ENCODE peak calls at places on chromosomes 12 and 14, in ten cellular contexts. D is pons; H is fibroblast of lung; W is pancreas; A is activated T-cell treated with anti-CD3 and anti-CD28 coated beads, Interleukin-2, amount 50 U/mL, for 48 hours; S is stimulated activated naive CD8-positive, alpha-beta T cell treated with anti-CD3 and anti-CD28 coated beads, Interleukin-15, Interleukin-2, amounts not matched to agents 100 U/mL and 50 U/mL, for 24 hours; L is activated CD4-positive, alpha-beta T cell treated with anti-CD3 and anti-CD28 coated beads, Interleukin-2, amount 50 U/mL, for 1 hour; F is LHCN-M2; Q is upper lobe of right lung; O is H1. Z is an unnamed sample.

GRCh38 chr12:121990692-121991603 is 30.7 kb upstream of the BCL7A start:
- DNase-seq in D (no peak), H (peak; percentile 48), W (no peak), A (peak; percentile 66), S (no peak), L (no peak), F (peak; percentile 67), Q (no peak), O (no peak), Z (no peak)

GRCh38 chr12:75315518-75315917 is 14.6 kb downstream of the CAPS2 start:
- DNase-seq in D (no peak), H (peak; percentile 82), W (no peak), A (no peak), S (no peak), L (no peak), F (peak; percentile 78), Q (no peak), O (no peak), Z (no peak)

GRCh38 chr12:49298160-49298559 is 3.2 kb downstream of the PRPH start:
- DNase-seq in D (no peak), H (no peak), W (no peak), A (no peak), S (no peak), L (no peak), F (no peak), Q (no peak), O (no peak), Z (no peak)

GRCh38 chr14:58774531-58774930 is 136.8 kb downstream of the DACT1 start:
- DNase-seq in D (no peak), H (no peak), W (no peak), A (no peak), S (no peak), L (no peak), F (no peak), Q (no peak), O (no peak), Z (no peak)

GRCh38 chr12:51630256-51630880 is 39.3 kb downstream of the SCN8A start:
- DNase-seq in D (no peak), H (no peak), W (no peak), A (no peak), S (no peak), L (no peak), F (no peak), Q (no peak), O (no peak), Z (no peak)

GRCh38 chr12:108855284-108856169 is 1.9 kb downstream of the SSH1 start:
- DNase-seq in D (no peak), H (peak; percentile 71), W (no peak), A (no peak), S (no peak), L (no peak), F (no peak), Q (no peak), O (no peak), Z (no peak)

GRCh38 chr12:90122716-90123115 is 414.1 kb upstream of the ATP2B1 start:
- DNase-seq in D (no peak), H (no peak), W (no peak), A (no peak), S (no peak), L (no peak), F (no peak), Q (no peak), O (no peak), Z (no peak)

GRCh38 chr12:1006255-1006654 is 15.2 kb downstream of the ERC1 start:
- DNase-seq in D (no peak), H (no peak), W (no peak), A (no peak), S (no peak), L (no peak), F (no peak), Q (no peak), O (no peak), Z (no peak)

GRCh38 chr12:74539261-74539660 is 1.6 kb downstream of the ATXN7L3B start:
- DNase-seq in D (no peak), H (peak; percentile 5), W (no peak), A (no peak), S (no peak), L (no peak), F (peak; percentile 24), Q (no peak), O (no peak), Z (no peak)

GRCh38 chr12:109680521-109681030 is 33.0 kb upstream of the FAM222A start:
- DNase-seq in D (no peak), H (no peak), W (no peak), A (no peak), S (no peak), L (no peak), F (no peak), Q (no peak), O (no peak), Z (no peak)

GRCh38 chr12:110619534-110619953 is 5.6 kb downstream of the TCTN1 start:
- DNase-seq in D (no peak), H (no peak), W (no peak), A (peak; percentile 58), S (peak; percentile 42), L (no peak), F (peak; percentile 37), Q (no peak), O (no peak), Z (no peak)

GRCh38 chr14:101084436-101084826 is 180.9 kb upstream of the RTL1 start:
- DNase-seq in D (no peak), H (no peak), W (no peak), A (no peak), S (no peak), L (no peak), F (no peak), Q (peak; percentile 32), O (no peak), Z (no peak)